ENCODE peak calls at places on chromosome 17, in eight cellular contexts. U, V, A, H, D, Y, C and E are unnamed samples.
A peak's percentile ranks its signal among the peaks of the same experiment; 100 is the strongest.

GRCh38 chr17:78766743-78767294 is 15.3 kb downstream of the CYTH1 start:
- DNase-seq in V (no peak), C (no peak), H (no peak), Y (no peak), D (no peak), A (no peak), U (no peak), E (no peak)

GRCh38 chr17:2853111-2853721 is 57.0 kb downstream of the RAP1GAP2 start:
- DNase-seq in V (peak; percentile 33), U (no peak), Y (peak; percentile 62), A (peak; percentile 49), H (peak; percentile 64), D (peak; percentile 46), C (peak; percentile 63), E (peak; percentile 80)

GRCh38 chr17:27457731-27458523 is 1.7 kb downstream of the KSR1 start:
- DNase-seq in H (no peak), C (no peak), A (peak; percentile 53), U (no peak), D (no peak), Y (no peak), V (no peak), E (no peak)

GRCh38 chr17:4986403-4986802 is 1.1 kb downstream of the CAMTA2 start:
- DNase-seq in D (no peak), H (no peak), A (no peak), Y (no peak), C (no peak), V (no peak), U (no peak), E (no peak)

GRCh38 chr17:31609331-31609730 is 217.9 kb downstream of the RAB11FIP4 start:
- DNase-seq in U (no peak), A (no peak), D (no peak), H (no peak), V (no peak), Y (no peak), C (no peak), E (no peak)

GRCh38 chr17:80259642-80260535 is 763 bp upstream of the RNF213 start:
- DNase-seq in V (peak; percentile 74), A (peak; percentile 65), U (no peak), C (peak; percentile 85), Y (peak; percentile 75), D (peak; percentile 63), H (peak; percentile 80), E (peak; percentile 55)

GRCh38 chr17:75561927-75562603 is 25.5 kb upstream of the MYO15B start:
- DNase-seq in V (no peak), H (no peak), U (no peak), Y (no peak), C (peak; percentile 47), A (no peak), D (no peak), E (no peak)

GRCh38 chr17:27323538-27324212 is 29.8 kb downstream of the WSB1 start:
- DNase-seq in H (peak; percentile 84), C (peak; percentile 69), Y (peak; percentile 48), A (peak; percentile 16), D (peak; percentile 84), V (no peak), U (no peak), E (peak; percentile 87)

GRCh38 chr17:43799047-43799446 is 18.8 kb downstream of the CFAP97D1 start:
- DNase-seq in C (no peak), D (no peak), U (no peak), Y (no peak), V (no peak), H (no peak), A (no peak), E (no peak)

GRCh38 chr17:36128411-36128978 is 24.9 kb downstream of the CCL4 start:
- DNase-seq in D (no peak), C (no peak), U (no peak), Y (no peak), V (no peak), H (no peak), A (no peak), E (no peak)

GRCh38 chr17:36129616-36130015 is 26.0 kb downstream of the CCL4 start:
- DNase-seq in V (no peak), D (no peak), A (no peak), U (no peak), H (no peak), Y (no peak), C (no peak), E (no peak)

GRCh38 chr17:36124879-36125824 is 21.5 kb downstream of the CCL4 start:
- DNase-seq in C (peak; percentile 22), V (no peak), A (no peak), H (no peak), D (no peak), Y (no peak), U (no peak), E (no peak)

GRCh38 chr17:36127199-36127881 is 23.7 kb downstream of the CCL4 start:
- DNase-seq in Y (no peak), D (no peak), C (no peak), V (no peak), A (no peak), U (no peak), H (no peak), E (no peak)

GRCh38 chr17:36127882-36128369 is 24.3 kb downstream of the CCL4 start:
- DNase-seq in Y (no peak), A (no peak), H (no peak), C (no peak), U (no peak), D (no peak), V (no peak), E (no peak)
- H3K27ac ChIP-seq in Y (no peak overlapping the region), A (no peak overlapping the region), H (no peak overlapping the region), C (no peak overlapping the region), U (no peak overlapping the region), D (no peak overlapping the region), V (no peak overlapping the region), E (no peak overlapping the region)

GRCh38 chr17:22717211-22717610 is 1024.9 kb downstream of the KCNJ18 start:
- DNase-seq in D (no peak), V (no peak), A (no peak), U (no peak), Y (no peak), H (no peak), C (no peak), E (no peak)

DNA sequence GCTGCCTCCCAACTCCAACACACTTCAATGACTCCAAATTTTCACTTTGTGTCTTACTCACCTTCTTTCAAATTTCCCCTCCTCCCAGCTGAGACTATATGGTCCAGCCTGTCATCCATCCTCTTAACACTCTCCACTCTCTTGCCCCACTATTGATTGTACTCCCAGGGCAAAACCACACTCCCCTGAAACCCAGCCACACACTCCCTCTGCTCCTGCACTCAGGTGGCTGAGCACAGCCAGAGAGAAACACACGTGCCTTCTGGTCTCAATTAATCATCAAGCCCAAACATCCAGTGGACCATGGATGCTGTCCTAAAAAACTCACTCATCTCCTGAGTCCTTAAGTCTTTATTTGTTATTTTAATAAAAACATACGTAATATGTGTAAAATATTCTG is 1026.4 kb downstream of the KCNJ18 start:
- DNase-seq in Y (no peak), A (no peak), V (no peak), D (no peak), C (no peak), H (no peak), U (no peak), E (no peak)
- H3K9me3 ChIP-seq in Y (no peaks in the 10 kb centered on the region), A (peaks cover 24% of the 10 kb centered on the region), V (no peaks in the 10 kb centered on the region), D (peaks cover 17% of the 10 kb centered on the region), C (peaks cover 3% of the 10 kb centered on the region), H (peaks cover 14% of the 10 kb centered on the region), U (peaks cover 39% of the 10 kb centered on the region), E (peaks cover 12% of the 10 kb centered on the region)

DNA sequence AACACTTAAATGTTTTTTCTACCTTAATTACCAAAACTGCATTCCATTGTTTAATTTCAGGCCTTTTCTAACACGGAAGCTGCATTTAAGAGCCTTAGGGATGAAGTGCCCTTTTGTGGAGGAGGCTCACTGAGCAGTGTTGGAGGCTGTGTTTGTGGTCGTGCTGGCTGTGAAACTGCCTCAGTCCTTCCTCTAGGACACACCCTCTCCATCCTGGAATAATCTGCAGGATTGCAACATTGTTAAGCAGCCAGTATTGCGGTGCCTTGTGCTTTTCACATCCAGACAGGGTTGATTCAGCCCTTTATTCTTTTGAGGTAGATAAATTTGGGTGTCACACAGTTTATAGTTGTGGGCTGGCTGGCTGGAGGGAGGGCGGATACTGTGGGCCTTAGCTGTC is 141.6 kb downstream of the CDRT15L2 start:
- DNase-seq in H (no peak), C (no peak), D (no peak), V (no peak), A (no peak), U (no peak), Y (no peak), E (no peak)
- H3K27ac ChIP-seq in H (no peak overlapping the region), C (no peak overlapping the region), D (no peak overlapping the region), V (no peak overlapping the region), A (no peak overlapping the region), U (no peak overlapping the region), Y (no peak overlapping the region), E (no peak overlapping the region)

GRCh38 chr17:53017227-53017626 is 805.5 kb upstream of the KIF2B start:
- DNase-seq in A (no peak), C (no peak), U (no peak), D (no peak), Y (no peak), V (no peak), H (no peak), E (no peak)
- H3K9me3 ChIP-seq in A (no peaks in the 10 kb centered on the region), C (peaks cover 12% of the 10 kb centered on the region), U (peaks cover 9% of the 10 kb centered on the region), D (no peaks in the 10 kb centered on the region), Y (no peaks in the 10 kb centered on the region), V (no peaks in the 10 kb centered on the region), H (no peaks in the 10 kb centered on the region), E (no peaks in the 10 kb centered on the region)

GRCh38 chr17:82241183-82241925 is 12.5 kb downstream of the SLC16A3 start:
- DNase-seq in U (no peak), H (peak; percentile 80), V (no peak), C (peak; percentile 74), D (peak; percentile 80), Y (peak; percentile 81), A (peak; percentile 36), E (peak; percentile 97)
- H3K27ac ChIP-seq in U (peak overlapping the region; percentile 57), H (peak overlapping the region; percentile 77), V (peak overlapping the region; percentile 39), C (peak overlapping the region; percentile 84), D (peak overlapping the region; percentile 85), Y (peak overlapping the region; percentile 52), A (peak overlapping the region; percentile 50), E (peak overlapping the region; percentile 84)

GRCh38 chr17:1197781-1198490 is 18.2 kb upstream of the ABR start:
- DNase-seq in H (peak; percentile 63), V (peak; percentile 46), U (no peak), Y (peak; percentile 87), A (no peak), D (peak; percentile 70), C (no peak), E (peak; percentile 88)
- H3K9me3 ChIP-seq in H (no peaks in the 10 kb centered on the region), V (no peaks in the 10 kb centered on the region), U (peaks cover under 1% of the 10 kb centered on the region), Y (no peaks in the 10 kb centered on the region), A (no peaks in the 10 kb centered on the region), D (no peaks in the 10 kb centered on the region), C (no peaks in the 10 kb centered on the region), E (no peaks in the 10 kb centered on the region)